ENCODE peak calls at places on chromosomes 7 and 10, in ten cellular contexts. Q is A549; H is cardiac muscle cell; N is fibroblast of lung; E is uterus; G is brain microvascular endothelial cell; A is gastrocnemius medialis; B is CD8-positive, alpha-beta T cell; L is fibroblast of pulmonary artery; C is ovary. W is an unnamed sample.

GRCh38 chr10:125479059-125479458 is 203.9 kb downstream of the TEX36 start:
- DNase-seq in H (no peak), C (no peak), A (no peak), Q (no peak), N (peak; percentile 52), L (no peak), E (no peak), G (peak; percentile 9), B (no peak), W (peak; percentile 7)

GRCh38 chr7:79789584-79790345 is 336.3 kb upstream of the MAGI2 start:
- DNase-seq in C (peak; percentile 14), H (no peak), Q (no peak), E (no peak), A (no peak), N (peak; percentile 64), L (peak; percentile 82), B (no peak), G (peak; percentile 19), W (no peak)

GRCh38 chr7:115476666-115477065 is 553.9 kb downstream of the TFEC start:
- DNase-seq in G (no peak), C (peak; percentile 10), Q (no peak), H (peak; percentile 21), A (no peak), N (no peak), L (no peak), B (no peak), E (no peak), W (no peak)

GRCh38 chr10:117543245-117543998 is 876 bp downstream of the EMX2 start:
- DNase-seq in N (no peak), G (peak; percentile 14), L (no peak), H (no peak), A (no peak), E (peak; percentile 39), Q (no peak), C (peak; percentile 45), B (no peak), W (no peak)

GRCh38 chr10:19592276-19592675 is 224.0 kb upstream of the PLXDC2 start:
- DNase-seq in H (no peak), Q (peak; percentile 7), E (no peak), B (no peak), A (peak; percentile 30), N (peak; percentile 56), G (peak; percentile 34), C (no peak), L (peak; percentile 10), W (no peak)

GRCh38 chr10:60194421-60194820 is 195.3 kb downstream of the ANK3 start:
- DNase-seq in Q (no peak), G (no peak), C (no peak), A (no peak), N (no peak), E (no peak), B (no peak), H (no peak), L (no peak), W (no peak)

GRCh38 chr10:54722075-54722474 is 79.0 kb downstream of the PCDH15 start:
- DNase-seq in C (no peak), Q (no peak), E (no peak), B (no peak), L (no peak), N (no peak), A (no peak), H (no peak), G (no peak), W (no peak)

GRCh38 chr7:131098527-131098926 is 229.1 kb upstream of the MKLN1 start:
- DNase-seq in G (no peak), Q (no peak), N (no peak), B (no peak), C (no peak), L (no peak), H (no peak), E (no peak), A (no peak), W (no peak)

GRCh38 chr7:139752600-139752999 is 25.2 kb downstream of the HIPK2 start:
- DNase-seq in L (no peak), B (no peak), Q (no peak), E (no peak), C (no peak), N (no peak), G (no peak), H (no peak), A (no peak), W (no peak)

GRCh38 chr7:139750459-139751095 is 27.2 kb downstream of the HIPK2 start:
- DNase-seq in B (no peak), N (no peak), H (no peak), E (no peak), L (no peak), G (no peak), Q (no peak), A (no peak), C (no peak), W (no peak)

GRCh38 chr7:139752148-139752547 is 25.6 kb downstream of the HIPK2 start:
- DNase-seq in G (no peak), Q (no peak), N (no peak), A (no peak), C (no peak), H (no peak), E (no peak), B (no peak), L (no peak), W (no peak)

GRCh38 chr7:139753693-139754111 is 24.1 kb downstream of the HIPK2 start:
- DNase-seq in H (no peak), Q (no peak), L (no peak), B (no peak), C (no peak), N (no peak), A (peak; percentile 78), E (no peak), G (no peak), W (no peak)

GRCh38 chr7:139753079-139753692 is 24.6 kb downstream of the HIPK2 start:
- DNase-seq in G (no peak), Q (peak; percentile 36), N (no peak), L (no peak), E (no peak), C (no peak), B (no peak), H (no peak), A (peak; percentile 62), W (no peak)
- TF ChIP-seq CTCF in G (peak; percentile 54), Q (no peak), N (no peak), L (no peak), E (no peak), C (no peak), B (no peak), H (no peak), A (peak; percentile 62), W (no peak)

GRCh38 chr10:113739031-113739430 is 12.5 kb upstream of the PLEKHS1 start:
- DNase-seq in Q (no peak), E (no peak), G (no peak), L (no peak), C (no peak), H (no peak), B (no peak), N (peak; percentile 8), A (no peak), W (no peak)
- H3K4me3 ChIP-seq in Q (no peak overlapping the region), E (no peak overlapping the region), G (no peak overlapping the region), L (no peak overlapping the region), C (no peak overlapping the region), H (no peak overlapping the region), B (no peak overlapping the region), N (no peak overlapping the region), A (no peak overlapping the region), W (no peak overlapping the region)

GRCh38 chr10:111037868-111038267 is 39.0 kb upstream of the ADRA2A start:
- DNase-seq in E (no peak), H (no peak), N (no peak), B (no peak), L (peak; percentile 20), C (no peak), Q (no peak), A (no peak), G (no peak), W (no peak)
- TF ChIP-seq CTCF in E (no peak), H (peak; percentile 27), N (no peak), B (no peak), L (peak; percentile 41), C (no peak), Q (no peak), A (no peak), G (peak; percentile 51), W (peak; percentile 34)

DNA sequence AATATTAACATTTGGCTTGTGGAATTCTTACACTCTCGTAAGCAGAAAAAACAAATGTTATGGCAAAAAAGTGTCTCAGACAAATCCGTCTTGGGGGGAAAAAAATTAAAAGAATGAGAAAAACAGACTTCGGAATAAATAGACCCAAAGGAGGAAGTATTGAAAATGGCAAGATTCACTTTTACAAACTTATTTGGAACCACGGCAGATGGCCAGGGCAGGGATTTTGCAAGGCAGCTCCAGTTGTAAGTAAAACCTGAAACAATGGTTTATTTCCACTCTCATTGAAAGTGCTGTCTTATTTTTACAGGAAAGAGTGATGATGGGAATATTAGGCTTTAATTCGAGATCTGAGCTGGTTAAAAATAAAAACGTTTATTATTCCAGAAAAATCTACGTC is 1.5 kb upstream of the ZNF438 start:
- DNase-seq in B (no peak), H (no peak), N (no peak), C (no peak), Q (no peak), L (no peak), E (no peak), A (no peak), G (no peak), W (no peak)
- H3K4me3 ChIP-seq in B (no peak overlapping the region), H (no peak overlapping the region), N (no peak overlapping the region), C (peak overlapping the region; percentile 83), Q (no peak overlapping the region), L (no peak overlapping the region), E (peak overlapping the region; percentile 71), A (peak overlapping the region; percentile 87), G (no peak overlapping the region), W (no peak overlapping the region)

GRCh38 chr7:78510580-78511188 is 712.1 kb downstream of the PHTF2 start:
- DNase-seq in B (no peak), L (peak; percentile 53), N (peak; percentile 41), H (peak; percentile 62), A (no peak), E (no peak), C (no peak), Q (peak; percentile 43), G (peak; percentile 27), W (peak; percentile 30)
- TF ChIP-seq CTCF in B (no peak), L (peak; percentile 86), N (peak; percentile 97), H (peak; percentile 79), A (peak; percentile 51), E (no peak), C (no peak), Q (peak; percentile 54), G (peak; percentile 90), W (peak; percentile 86)

W was measured in HFF-Myc.